ENCODE peak calls at places on chromosome 2, in ten cellular contexts. V, Q, K, B, U, R, P, X, E and H are unnamed samples.

GRCh38 chr2:67997528-67998267 is 65.1 kb downstream of the C1D start:
- DNase-seq in Q (no peak), R (no peak), B (no peak), V (no peak), X (no peak), K (peak), U (no peak), P (no peak), E (no peak), H (peak)

GRCh38 chr2:105449083-105449482 is 50.2 kb upstream of the FHL2 start:
- DNase-seq in Q (peak), B (no peak), K (no peak), U (no peak), P (no peak), E (no peak), V (peak), R (no peak), X (no peak), H (no peak)

GRCh38 chr2:33616873-33617272 is 17.8 kb upstream of the FAM98A start:
- DNase-seq in X (no peak), U (no peak), K (no peak), R (no peak), V (no peak), Q (no peak), E (no peak), P (no peak), B (no peak), H (no peak)

GRCh38 chr2:10590742-10591141 is 99.0 kb downstream of the NOL10 start:
- DNase-seq in Q (no peak), X (no peak), R (no peak), E (no peak), B (no peak), K (no peak), V (no peak), P (no peak), U (no peak), H (no peak)

GRCh38 chr2:12965540-12966269 is 249.0 kb downstream of the TRIB2 start:
- DNase-seq in P (no peak), B (no peak), X (no peak), U (no peak), E (no peak), R (peak), V (peak), Q (peak), K (peak), H (peak)

GRCh38 chr2:43407826-43408783 is 181.7 kb upstream of the ZFP36L2 start:
- DNase-seq in U (no peak), B (no peak), V (no peak), K (peak), X (no peak), E (no peak), Q (no peak), P (peak), R (no peak), H (no peak)

GRCh38 chr2:235194351-235194750 is 242.5 kb downstream of the SH3BP4 start:
- DNase-seq in K (no peak), U (no peak), P (no peak), R (no peak), B (no peak), X (no peak), E (no peak), V (no peak), Q (no peak), H (no peak)

GRCh38 chr2:188582206-188582605 is 290.5 kb downstream of the GULP1 start:
- DNase-seq in U (no peak), V (no peak), B (no peak), K (peak), Q (no peak), X (no peak), E (no peak), P (no peak), R (no peak), H (no peak)

GRCh38 chr2:161237397-161238263 is 70.6 kb upstream of the PSMD14 start:
- DNase-seq in B (peak), P (peak), E (peak), X (no peak), V (peak), U (peak), Q (peak), K (peak), R (peak), H (peak)

GRCh38 chr2:20241973-20242726 is 17.2 kb upstream of the SDC1 start:
- DNase-seq in K (no peak), B (no peak), X (no peak), V (no peak), U (no peak), Q (no peak), R (no peak), P (peak), E (no peak), H (no peak)

GRCh38 chr2:6352906-6353515 is 512.7 kb downstream of the CMPK2 start:
- DNase-seq in E (no peak), P (no peak), K (peak), X (no peak), U (peak), R (peak), Q (peak), V (no peak), B (peak), H (no peak)

GRCh38 chr2:15840969-15841368 is 99.4 kb upstream of the MYCN start:
- DNase-seq in P (no peak), Q (no peak), R (no peak), X (no peak), K (no peak), V (no peak), E (no peak), B (no peak), U (no peak), H (no peak)

GRCh38 chr2:97742381-97742847 is 29.0 kb downstream of the ZAP70 start:
- DNase-seq in Q (peak), X (no peak), U (no peak), B (no peak), P (no peak), E (no peak), R (no peak), V (no peak), K (peak), H (peak)

GRCh38 chr2:42025151-42025582 is 22.7 kb upstream of the PKDCC start:
- DNase-seq in Q (no peak), R (peak), B (no peak), K (no peak), U (peak), X (no peak), E (no peak), V (peak), P (no peak), H (peak)

GRCh38 chr2:3334392-3334791 is 43.2 kb downstream of the EIPR1 start:
- DNase-seq in P (no peak), B (no peak), E (no peak), V (no peak), U (no peak), R (no peak), Q (no peak), K (no peak), X (no peak), H (no peak)

GRCh38 chr2:224127871-224128501 is 88.9 kb upstream of the SERPINE2 start:
- DNase-seq in R (peak), E (no peak), K (no peak), V (no peak), X (no peak), U (no peak), Q (no peak), P (no peak), B (no peak), H (no peak)

GRCh38 chr2:2698182-2699116 is 367.4 kb upstream of the MYT1L start:
- DNase-seq in Q (peak), P (no peak), U (no peak), V (peak), B (no peak), K (peak), X (peak), R (peak), E (no peak), H (no peak)